ENCODE peak calls at places on chromosomes 11 and 22, in six cellular contexts. C is suprapubic skin, P is pancreas, V is IMR-90, I is kidney, L is astrocyte. Z is an unnamed sample. For H3K4me1 and H3K36me3, the result is how much of the 10 kb centered on the place peaks cover.

GRCh38 chr22:40727607-40728325 is 48.5 kb downstream of the MCHR1 start:
- DNase-seq in V (no peak), P (no peak), C (no peak), I (no peak), L (no peak), Z (no peak)

GRCh38 chr11:58621586-58622262 is 741 bp upstream of the CNTF start:
- DNase-seq in V (no peak), C (no peak), I (no peak), P (no peak), L (no peak), Z (no peak)

GRCh38 chr11:27977031-27977430 is 130.9 kb downstream of the KIF18A start:
- DNase-seq in P (no peak), L (peak), C (no peak), V (peak), I (no peak), Z (no peak)

GRCh38 chr11:21888814-21889213 is 304.1 kb upstream of the ANO5 start:
- DNase-seq in L (no peak), I (no peak), P (no peak), V (no peak), C (no peak), Z (no peak)

GRCh38 chr11:68996376-68997123 is 15.8 kb upstream of the MRGPRD start:
- DNase-seq in C (peak), V (no peak), I (peak), P (no peak), L (no peak), Z (no peak)

GRCh38 chr11:103586756-103587155 is 449.7 kb upstream of the DDI1 start:
- DNase-seq in I (no peak), V (peak), C (no peak), P (no peak), L (peak), Z (no peak)

GRCh38 chr11:46322759-46323158 is 24.5 kb upstream of the DGKZ start:
- DNase-seq in P (no peak), L (no peak), V (peak), C (no peak), I (no peak), Z (no peak)

GRCh38 chr22:40791241-40791640 is 27.9 kb downstream of the SLC25A17 start:
- DNase-seq in L (peak), I (no peak), C (no peak), V (no peak), P (no peak), Z (no peak)

GRCh38 chr22:21991774-21992173 is 9.2 kb upstream of the TOP3B start:
- DNase-seq in I (no peak), V (no peak), L (no peak), P (no peak), C (no peak), Z (no peak)

GRCh38 chr11:62400760-62401159 is 18.1 kb upstream of the SCGB1A1 start:
- DNase-seq in L (peak), P (peak), V (peak), C (peak), I (peak), Z (peak)

GRCh38 chr11:36498721-36499120 is 11.4 kb downstream of the TRAF6 start:
- DNase-seq in P (no peak), V (no peak), I (no peak), C (no peak), L (no peak), Z (no peak)

GRCh38 chr11:134889832-134890231 is 477.8 kb upstream of the B3GAT1 start:
- DNase-seq in V (no peak), L (no peak), P (no peak), I (no peak), C (no peak), Z (no peak)

GRCh38 chr11:44241851-44242250 is 68.1 kb downstream of the ALX4 start:
- DNase-seq in C (no peak), P (no peak), L (no peak), V (no peak), I (no peak), Z (peak)

GRCh38 chr11:35590412-35590811 is 27.8 kb upstream of the FJX1 start:
- DNase-seq in V (peak), L (no peak), I (no peak), C (no peak), P (no peak), Z (no peak)

GRCh38 chr11:78071717-78072116 is 7.9 kb downstream of the NDUFC2 start:
- DNase-seq in V (no peak), I (no peak), C (no peak), P (no peak), L (no peak), Z (no peak)

GRCh38 chr22:19974935-19975706 is 33.5 kb upstream of the TXNRD2 start:
- DNase-seq in L (no peak), C (no peak), V (no peak), P (no peak), I (no peak), Z (no peak)

GRCh38 chr22:28019360-28019759 is 100.3 kb upstream of the PITPNB start:
- DNase-seq in I (peak), C (peak), P (peak), L (peak), V (no peak), Z (no peak)

GRCh38 chr11:34243620-34244493 is 114.0 kb downstream of the ABTB2 start:
- DNase-seq in L (peak), C (no peak), P (peak), I (no peak), V (peak), Z (no peak)

GRCh38 chr22:26008587-26008986 is 160.7 kb upstream of the SEZ6L start:
- DNase-seq in I (peak), P (no peak), V (no peak), C (no peak), L (no peak), Z (no peak)

GRCh38 chr11:117457031-117457785 is 129.6 kb downstream of the CEP164 start:
- DNase-seq in P (peak), C (no peak), L (no peak), I (no peak), V (no peak), Z (no peak)

GRCh38 chr22:38467904-38468760 is at the start of gene KDELR3:
- DNase-seq in C (no peak), L (peak), V (peak), I (peak), P (peak), Z (peak)

GRCh38 chr22:49959782-49960158 is 802 bp upstream of the PIM3 start:
- DNase-seq in I (no peak), V (no peak), P (peak), L (no peak), C (no peak), Z (peak)
- H3K4me1 ChIP-seq in I (under half), V (under half), P (under half), L (under half), C (half or more), Z (half or more)

DNA sequence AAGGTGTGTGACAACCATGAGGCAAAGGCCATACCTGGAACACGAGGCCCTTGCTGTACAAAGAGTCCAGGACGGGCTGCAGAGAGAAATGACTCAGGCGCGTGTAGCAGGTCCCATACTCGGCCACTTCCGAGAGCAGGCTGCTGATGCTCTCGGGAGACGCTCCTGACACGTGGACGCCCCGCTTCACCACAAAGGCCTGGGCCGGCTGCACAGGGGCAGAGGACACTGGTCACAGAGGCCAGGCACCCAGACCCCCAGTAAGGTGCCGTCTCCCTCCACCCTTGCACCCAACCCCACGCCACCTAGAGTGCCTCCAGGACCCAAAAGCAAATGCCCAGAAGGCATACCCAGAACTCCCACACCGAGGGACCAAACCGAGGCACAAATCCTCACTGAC is 15.5 kb downstream of the TUBGCP6 start:
- DNase-seq in P (no peak), L (no peak), C (no peak), I (no peak), V (no peak), Z (no peak)
- H3K36me3 ChIP-seq in P (under half), L (under half), C (half or more), I (under half), V (under half), Z (half or more)

GRCh38 chr11:114232400-114233070 is 63.7 kb upstream of the NNMT start:
- DNase-seq in L (no peak), C (no peak), V (no peak), P (no peak), I (no peak), Z (no peak)
- H3K4me1 ChIP-seq in L (under half), C (under half), V (under half), P (under half), I (under half), Z (under half)

GRCh38 chr11:65644837-65645236 is 6.9 kb downstream of the SIPA1 start:
- DNase-seq in P (no peak), V (no peak), I (peak), L (no peak), C (no peak), Z (no peak)
- H3K36me3 ChIP-seq in P (under half), V (under half), I (under half), L (under half), C (under half), Z (under half)

DNA sequence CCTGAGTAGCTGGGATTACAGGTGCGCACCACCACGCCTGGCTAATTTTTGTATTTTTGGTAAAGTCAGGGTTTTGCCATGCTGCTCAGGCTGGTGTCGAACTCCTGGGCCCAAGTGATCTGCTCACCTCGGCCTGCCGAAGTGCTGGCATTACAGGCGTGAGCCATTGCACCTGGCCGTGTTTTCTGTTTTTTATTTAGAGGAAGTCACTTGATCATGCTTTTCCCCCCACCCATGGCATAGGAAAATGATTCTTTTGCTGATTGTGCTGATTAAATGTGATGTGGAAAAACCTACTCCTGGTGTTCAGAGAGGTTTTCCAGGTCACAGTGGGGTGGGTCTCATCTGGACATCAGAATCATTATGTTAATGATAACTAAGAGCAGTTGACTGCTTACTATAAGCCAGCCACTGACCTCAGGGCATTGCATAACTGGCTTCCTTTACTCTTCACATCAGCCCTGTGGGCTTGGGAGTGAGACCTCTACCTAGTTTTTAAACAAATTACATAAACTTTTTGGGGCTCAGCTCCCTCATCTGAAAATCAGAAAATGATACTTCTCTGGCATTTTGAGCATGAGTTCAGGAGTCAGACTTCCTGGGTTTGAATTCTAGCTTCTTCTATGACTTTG is 71.0 kb downstream of the PTPRJ start:
- DNase-seq in I (no peak), C (no peak), L (no peak), P (no peak), V (peak), Z (no peak)
- H3K4me1 ChIP-seq in I (under half), C (under half), L (under half), P (under half), V (under half), Z (under half)

DNA sequence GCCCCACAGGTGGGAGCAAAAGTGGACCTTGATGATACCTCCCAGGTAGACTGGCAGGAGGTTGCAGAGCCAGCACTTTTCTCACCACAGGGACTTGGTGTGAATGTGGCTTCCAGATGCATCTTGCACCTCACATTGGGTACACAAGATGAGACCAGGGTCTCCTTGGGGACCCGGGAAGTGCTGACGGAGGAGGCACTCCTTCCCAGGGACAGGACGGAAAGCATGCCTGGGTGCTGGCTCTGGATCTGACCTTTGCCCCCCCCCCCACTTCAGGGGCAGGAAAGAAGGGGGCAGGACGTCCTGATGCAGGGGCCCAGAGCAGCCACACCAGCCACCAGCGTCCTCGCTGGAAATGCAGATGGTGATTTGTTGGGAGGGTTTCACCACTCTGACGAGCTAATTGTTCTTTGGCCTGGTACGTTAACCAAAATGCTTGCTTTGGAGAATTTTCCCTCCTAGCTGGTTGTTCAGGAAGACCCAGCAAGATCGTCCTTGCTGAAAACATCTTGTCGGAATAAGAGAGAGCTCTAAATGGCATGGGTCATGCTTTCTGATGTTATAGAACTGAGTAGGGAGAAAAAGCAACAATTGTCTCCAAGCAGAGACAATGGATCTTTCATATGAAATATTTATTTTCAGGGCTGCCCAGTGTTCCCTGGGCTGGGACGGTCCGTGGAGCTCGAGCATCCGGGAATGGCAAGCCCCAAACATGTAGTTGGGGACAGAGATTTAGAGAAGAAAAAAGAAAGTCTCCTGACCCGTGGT is 74.4 kb upstream of the PPARA start:
- DNase-seq in V (no peak), I (peak), C (peak), L (no peak), P (peak), Z (peak)
- H3K36me3 ChIP-seq in V (under half), I (under half), C (under half), L (under half), P (under half), Z (under half)